ENCODE peak calls at places on chromosome 11, in eight cellular contexts. Z, Y, K, X, U, B, H and L are unnamed samples.

GRCh38 chr11:73178092-73178539 is 36.0 kb upstream of the FCHSD2 start:
- DNase-seq in Z (peak; percentile 86), Y (peak; percentile 56), K (peak; percentile 52), X (peak; percentile 58), U (peak; percentile 86), B (peak; percentile 93), H (peak; percentile 92), L (peak; percentile 51)

GRCh38 chr11:77617892-77618291 is 19.7 kb downstream of the CLNS1A start:
- DNase-seq in Z (no peak), Y (no peak), K (no peak), X (no peak), U (no peak), B (no peak), H (no peak), L (no peak)

GRCh38 chr11:102678022-102678421 is 27.5 kb downstream of the MMP27 start:
- DNase-seq in Z (no peak), Y (no peak), K (no peak), X (no peak), U (no peak), B (no peak), H (no peak), L (no peak)

GRCh38 chr11:34654491-34655334 is 33.8 kb downstream of the EHF start:
- DNase-seq in Z (peak; percentile 93), Y (no peak), K (no peak), X (no peak), U (no peak), B (peak; percentile 41), H (peak; percentile 72), L (no peak)

GRCh38 chr11:131924446-131925240 is 554.2 kb downstream of the NTM start:
- DNase-seq in Z (peak; percentile 78), Y (no peak), K (no peak), X (no peak), U (no peak), B (peak; percentile 34), H (no peak), L (no peak)

GRCh38 chr11:75802913-75803820 is 11.8 kb upstream of the UVRAG start:
- DNase-seq in Z (peak; percentile 60), Y (peak; percentile 49), K (peak; percentile 54), X (peak; percentile 44), U (peak; percentile 61), B (peak; percentile 79), H (peak; percentile 90), L (no peak)

GRCh38 chr11:1531961-1532586 is 40.0 kb downstream of the DUSP8 start:
- DNase-seq in Z (peak; percentile 84), Y (no peak), K (no peak), X (no peak), U (no peak), B (peak; percentile 84), H (no peak), L (peak; percentile 72)

GRCh38 chr11:22703561-22703960 is 37.1 kb downstream of the GAS2 start:
- DNase-seq in Z (peak; percentile 1), Y (peak; percentile 61), K (no peak), X (no peak), U (no peak), B (no peak), H (peak; percentile 98), L (no peak)

GRCh38 chr11:57230797-57231538 is 6.1 kb downstream of the APLNR start:
- DNase-seq in Z (no peak), Y (no peak), K (no peak), X (no peak), U (no peak), B (no peak), H (no peak), L (no peak)

GRCh38 chr11:134275534-134276395 is at the start of gene GLB1L3:
- DNase-seq in Z (no peak), Y (no peak), K (peak; percentile 60), X (peak; percentile 57), U (peak; percentile 46), B (peak; percentile 37), H (peak; percentile 77), L (no peak)

GRCh38 chr11:14248577-14248976 is 110.4 kb downstream of the RRAS2 start:
- DNase-seq in Z (no peak), Y (no peak), K (no peak), X (peak; percentile 3), U (no peak), B (no peak), H (no peak), L (no peak)

GRCh38 chr11:6631356-6631890 is 12.2 kb upstream of the TPP1 start:
- DNase-seq in Z (no peak), Y (no peak), K (no peak), X (no peak), U (no peak), B (no peak), H (no peak), L (no peak)

GRCh38 chr11:32231909-32232493 is 141.1 kb downstream of the RCN1 start:
- DNase-seq in Z (peak; percentile 10), Y (peak; percentile 20), K (no peak), X (no peak), U (no peak), B (peak; percentile 25), H (peak; percentile 60), L (no peak)

GRCh38 chr11:6979365-6979764 is 40.8 kb downstream of the ZNF214 start:
- DNase-seq in Z (peak; percentile 13), Y (no peak), K (no peak), X (no peak), U (no peak), B (no peak), H (no peak), L (no peak)